ENCODE peak calls at places on chromosome 19, in four cellular contexts. V, K, S and L are unnamed samples.
A peak's percentile ranks its signal among the peaks of the same experiment; 100 is the strongest.

GRCh38 chr19:4139614-4140236 is 13.7 kb upstream of the CREB3L3 start:
- DNase-seq in V (peak; percentile 78), K (peak; percentile 76), S (peak; percentile 87), L (peak; percentile 47)

GRCh38 chr19:7168941-7169340 is 99.4 kb downstream of the ZNF557 start:
- DNase-seq in V (no peak), K (no peak), S (no peak), L (no peak)

GRCh38 chr19:30228113-30228725 is 144.0 kb upstream of the ZNF536 start:
- DNase-seq in V (no peak), K (no peak), S (peak; percentile 27), L (peak; percentile 52)

GRCh38 chr19:4713384-4713951 is 10.2 kb downstream of the DPP9 start:
- DNase-seq in V (no peak), K (peak; percentile 92), S (no peak), L (no peak)

GRCh38 chr19:33259532-33259931 is 33.9 kb upstream of the SLC7A10 start:
- DNase-seq in V (no peak), K (no peak), S (no peak), L (no peak)

GRCh38 chr19:6802336-6803035 is 30.0 kb downstream of the VAV1 start:
- DNase-seq in V (no peak), K (peak; percentile 25), S (no peak), L (no peak)

GRCh38 chr19:38036707-38037106 is 129.7 kb downstream of the SIPA1L3 start:
- DNase-seq in V (no peak), K (no peak), S (no peak), L (no peak)

GRCh38 chr19:1364070-1364719 is 19.5 kb upstream of the NDUFS7 start:
- DNase-seq in V (no peak), K (no peak), S (no peak), L (no peak)

GRCh38 chr19:2494084-2494446 is 18.1 kb downstream of the GADD45B start:
- DNase-seq in V (peak; percentile 45), K (no peak), S (no peak), L (no peak)

GRCh38 chr19:45547965-45548609 is 36.5 kb downstream of the OPA3 start:
- DNase-seq in V (no peak), K (peak; percentile 91), S (no peak), L (no peak)

GRCh38 chr19:37855098-37855497 is 51.3 kb downstream of the WDR87 start:
- DNase-seq in V (peak; percentile 40), K (no peak), S (no peak), L (no peak)

GRCh38 chr19:13783565-13784500 is 9.6 kb downstream of the C19orf53 start:
- DNase-seq in V (no peak), K (no peak), S (no peak), L (no peak)

GRCh38 chr19:1098177-1099051 is 3.2 kb upstream of the POLR2E start:
- DNase-seq in V (no peak), K (no peak), S (no peak), L (no peak)

GRCh38 chr19:16447015-16447384 is 24.8 kb downstream of the EPS15L1 start:
- DNase-seq in V (no peak), K (no peak), S (no peak), L (no peak)

GRCh38 chr19:45973564-45974338 is at the start of gene NOVA2:
- DNase-seq in V (peak; percentile 95), K (peak; percentile 97), S (peak; percentile 89), L (peak; percentile 62)

GRCh38 chr19:19064098-19064722 is 416 bp downstream of the SLC25A42 start:
- DNase-seq in V (no peak), K (peak; percentile 56), S (no peak), L (no peak)

GRCh38 chr19:2089001-2089711 is 7.0 kb downstream of the MOB3A start:
- DNase-seq in V (no peak), K (no peak), S (no peak), L (no peak)

GRCh38 chr19:55909801-55910200 is 22.3 kb downstream of the NLRP13 start:
- DNase-seq in V (no peak), K (no peak), S (no peak), L (no peak)

GRCh38 chr19:55912916-55913315 is 19.2 kb downstream of the NLRP13 start:
- DNase-seq in V (no peak), K (no peak), S (no peak), L (no peak)

GRCh38 chr19:55913643-55914268 is 18.4 kb downstream of the NLRP13 start:
- DNase-seq in V (no peak), K (no peak), S (no peak), L (no peak)
- TF ChIP-seq CTCF in V (peak; percentile 18), K (no peak), S (no peak), L (no peak)

GRCh38 chr19:10419646-10420443 is 493 bp upstream of the PDE4A start:
- DNase-seq in V (peak; percentile 69), K (peak; percentile 70), S (no peak), L (peak; percentile 60)

GRCh38 chr19:10419200-10419645 is 1.1 kb upstream of the PDE4A start:
- DNase-seq in V (no peak), K (no peak), S (no peak), L (no peak)

GRCh38 chr19:10421240-10421948 is 1.1 kb downstream of the PDE4A start:
- DNase-seq in V (no peak), K (no peak), S (no peak), L (no peak)

GRCh38 chr19:10421981-10422461 is 1.7 kb downstream of the PDE4A start:
- DNase-seq in V (no peak), K (no peak), S (no peak), L (no peak)

GRCh38 chr19:10420444-10421239 is at the start of gene PDE4A:
- DNase-seq in V (no peak), K (peak; percentile 32), S (no peak), L (no peak)
- TF ChIP-seq CTCF in V (peak; percentile 8), K (peak; percentile 38), S (peak; percentile 53), L (peak; percentile 34)

DNA sequence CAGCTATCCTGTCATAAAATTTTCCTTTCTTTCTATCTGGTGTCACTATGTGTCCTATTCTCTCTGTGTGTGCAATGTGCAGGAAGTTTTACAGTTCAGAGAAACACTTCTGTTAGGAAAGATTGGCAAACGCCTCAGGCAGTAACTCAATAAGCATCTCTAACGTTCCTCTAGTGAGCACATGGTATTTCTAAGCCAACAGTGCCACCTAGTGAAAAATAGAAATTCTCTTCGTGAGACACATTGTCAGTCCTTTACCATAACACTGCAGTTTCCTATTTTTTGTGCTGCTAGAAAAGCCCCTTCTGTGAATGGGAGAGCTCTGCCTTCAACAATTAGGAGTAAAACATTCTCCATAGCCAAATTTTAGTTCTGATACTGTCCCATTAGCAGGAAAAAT is 50.7 kb downstream of the ZNF723 start:
- DNase-seq in V (no peak), K (no peak), S (no peak), L (no peak)
- TF ChIP-seq CTCF in V (peak; percentile 64), K (peak; percentile 15), S (peak; percentile 47), L (no peak)

DNA sequence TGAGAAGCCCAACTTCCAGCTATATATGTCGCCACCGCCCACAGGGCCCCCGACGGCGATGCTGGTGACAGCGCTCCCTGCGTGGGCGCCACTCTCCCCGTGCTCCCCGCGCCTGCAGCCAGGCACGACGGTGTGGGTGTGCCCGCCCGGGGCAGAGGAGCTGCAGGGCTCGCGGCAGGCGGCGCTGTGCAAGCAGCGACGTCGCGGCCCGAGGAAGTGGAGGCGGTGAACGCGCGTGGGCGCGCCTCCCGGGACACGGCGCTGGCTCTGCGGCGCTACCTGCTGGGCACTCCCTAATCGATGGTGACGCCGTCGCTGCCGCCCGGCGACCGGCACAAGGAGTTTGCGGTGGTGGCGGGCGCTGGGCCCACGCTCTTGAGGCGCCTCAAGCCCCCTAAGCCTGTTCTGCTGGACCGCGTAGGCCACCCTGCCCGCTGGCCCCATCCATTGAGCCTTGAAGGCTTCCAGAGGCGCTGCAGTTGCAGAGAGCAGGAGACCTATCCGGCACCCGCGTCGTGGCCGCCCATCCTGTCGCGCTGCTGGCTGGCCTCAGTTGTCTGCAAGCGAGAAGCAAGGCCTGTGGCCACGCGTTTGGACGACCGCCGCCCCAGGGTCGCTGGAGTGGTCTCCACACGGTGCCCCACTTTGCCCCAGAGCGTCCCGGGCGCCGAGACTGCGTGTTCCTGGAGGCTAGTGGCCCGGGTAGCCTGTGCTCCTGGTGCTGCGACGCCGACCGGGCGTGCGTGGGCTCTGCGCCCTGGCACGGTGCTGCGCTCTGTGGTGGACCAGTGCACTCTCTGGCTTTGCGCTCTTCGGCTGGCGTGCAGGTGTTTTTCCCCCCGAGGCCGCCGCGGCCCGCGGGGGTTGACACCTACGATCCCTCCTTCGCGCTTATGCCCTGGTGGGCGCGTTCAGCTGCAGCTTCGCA is 23.1 kb downstream of the LRFN3 start:
- DNase-seq in V (peak; percentile 52), K (no peak), S (no peak), L (no peak)
- TF ChIP-seq CTCF in V (peak; percentile 42), K (peak; percentile 43), S (peak; percentile 15), L (no peak)

GRCh38 chr19:51325161-51325979 is 13.9 kb downstream of the IGLON5 start:
- DNase-seq in V (no peak), K (no peak), S (no peak), L (no peak)

GRCh38 chr19:51326216-51327065 is 15.0 kb downstream of the IGLON5 start:
- DNase-seq in V (no peak), K (no peak), S (no peak), L (no peak)

GRCh38 chr19:51330366-51330765 is 11.6 kb downstream of the VSIG10L start:
- DNase-seq in V (no peak), K (no peak), S (no peak), L (no peak)

GRCh38 chr19:51329411-51329810 is 12.5 kb downstream of the VSIG10L start:
- DNase-seq in V (no peak), K (no peak), S (no peak), L (no peak)

DNA sequence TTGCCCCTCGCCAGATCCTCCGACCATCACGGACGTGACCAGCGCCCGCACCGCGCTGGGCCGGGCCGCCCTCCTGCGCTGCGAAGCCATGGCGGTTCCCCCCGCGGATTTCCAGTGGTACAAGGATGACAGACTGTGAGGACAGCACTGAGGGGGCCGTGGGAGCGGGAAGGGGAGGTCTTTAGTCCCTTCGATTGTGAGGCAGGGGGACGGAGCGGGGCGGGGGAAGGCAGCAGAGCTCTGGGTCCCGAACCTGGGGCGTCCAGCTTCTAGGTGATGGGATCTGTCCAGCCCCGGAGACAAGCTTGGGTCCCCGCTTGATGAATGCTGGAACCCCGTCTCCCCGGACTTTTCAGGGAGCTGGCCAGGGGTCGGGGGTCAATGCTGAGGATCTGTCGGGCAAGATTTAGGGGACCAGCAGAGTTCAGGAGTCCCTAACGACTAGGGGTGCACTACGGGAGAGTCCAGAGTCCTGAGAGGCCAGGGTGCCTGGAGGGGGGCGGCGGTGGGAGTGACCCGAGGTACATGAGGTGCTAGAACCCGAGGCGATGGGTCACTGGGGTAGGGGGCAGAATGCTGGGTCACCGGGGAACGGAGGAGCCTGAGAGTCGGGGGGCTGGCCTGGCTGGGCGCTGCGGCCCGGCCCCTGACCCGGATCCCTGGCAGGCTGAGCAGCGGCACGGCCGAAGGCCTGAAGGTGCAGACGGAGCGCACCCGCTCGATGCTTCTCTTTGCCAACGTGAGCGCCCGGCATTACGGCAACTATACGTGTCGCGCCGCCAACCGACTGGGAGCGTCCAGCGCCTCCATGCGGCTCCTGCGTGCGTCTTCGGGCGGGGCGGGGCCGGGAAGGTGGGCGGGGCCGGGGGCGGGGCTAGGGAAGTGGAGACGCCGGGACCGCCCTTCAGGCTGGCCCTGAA is 14.6 kb downstream of the VSIG10L start:
- DNase-seq in V (no peak), K (peak; percentile 88), S (no peak), L (no peak)
- TF ChIP-seq CTCF in V (no peak), K (peak; percentile 39), S (no peak), L (no peak)